ENCODE peak calls at places on chromosome 11, in eight cellular contexts. O is fibroblast of pulmonary artery, T is endodermal cell, N is esophagus squamous epithelium, F is cardiac fibroblast, A is lung, V is RWPE1, H is Peyer's patch. I is an unnamed sample.
A peak's percentile ranks its signal among the peaks of the same experiment; 100 is the strongest.

GRCh38 chr11:12259956-12260355 is 117.4 kb upstream of the PARVA start:
- DNase-seq in H (no peak), V (no peak), T (no peak), O (no peak), N (no peak), F (no peak), A (no peak), I (no peak)

GRCh38 chr11:76664578-76665061 is 5.9 kb downstream of the LRRC32 start:
- DNase-seq in A (no peak), N (no peak), F (no peak), V (no peak), H (no peak), T (peak; percentile 46), O (no peak), I (no peak)

GRCh38 chr11:13030857-13031256 is 21.7 kb downstream of the RASSF10 start:
- DNase-seq in V (no peak), N (no peak), H (no peak), O (no peak), F (no peak), A (peak; percentile 64), T (no peak), I (peak; percentile 69)

GRCh38 chr11:3614742-3615171 is 27.0 kb downstream of the ART5 start:
- DNase-seq in T (no peak), A (peak; percentile 47), N (no peak), H (no peak), V (no peak), O (no peak), F (no peak), I (no peak)

GRCh38 chr11:95688501-95689222 is 100.9 kb downstream of the FAM76B start:
- DNase-seq in O (no peak), F (no peak), T (no peak), V (no peak), H (no peak), A (no peak), N (no peak), I (no peak)

GRCh38 chr11:269146-269890 is 8.9 kb upstream of the NLRP6 start:
- DNase-seq in N (no peak), F (no peak), T (no peak), A (peak; percentile 29), V (no peak), H (peak; percentile 73), O (no peak), I (peak; percentile 76)

GRCh38 chr11:113400631-113401230 is 13.2 kb downstream of the ANKK1 start:
- DNase-seq in V (no peak), H (no peak), T (no peak), A (no peak), N (no peak), O (no peak), F (no peak), I (no peak)

GRCh38 chr11:108961095-108961494 is 296.2 kb downstream of the DDX10 start:
- DNase-seq in H (no peak), V (no peak), T (no peak), N (no peak), O (no peak), F (no peak), A (no peak), I (no peak)

GRCh38 chr11:102422817-102423725 is 29.5 kb downstream of the TMEM123 start:
- DNase-seq in H (no peak), T (no peak), F (no peak), N (no peak), A (no peak), O (no peak), V (no peak), I (no peak)

GRCh38 chr11:76854709-76855108 is 6.0 kb upstream of the ACER3 start:
- DNase-seq in N (no peak), O (no peak), T (no peak), A (no peak), V (no peak), F (no peak), H (no peak), I (no peak)

GRCh38 chr11:21364866-21365624 is 695.7 kb downstream of the NELL1 start:
- DNase-seq in A (no peak), V (no peak), N (no peak), H (no peak), T (no peak), F (no peak), O (no peak), I (no peak)

GRCh38 chr11:28757725-28758515 is 649.7 kb downstream of the METTL15 start:
- DNase-seq in H (no peak), V (no peak), T (no peak), O (peak; percentile 88), A (no peak), F (peak; percentile 88), N (no peak), I (peak; percentile 20)

GRCh38 chr11:74684661-74685060 is 46.6 kb downstream of the CHRDL2 start:
- DNase-seq in F (no peak), H (no peak), A (no peak), V (no peak), T (peak; percentile 17), O (no peak), N (no peak), I (no peak)

GRCh38 chr11:14537134-14537599 is 17.0 kb upstream of the PSMA1 start:
- DNase-seq in H (peak; percentile 57), F (peak; percentile 55), N (no peak), T (peak; percentile 62), V (peak; percentile 48), O (peak; percentile 62), A (no peak), I (peak; percentile 35)

DNA sequence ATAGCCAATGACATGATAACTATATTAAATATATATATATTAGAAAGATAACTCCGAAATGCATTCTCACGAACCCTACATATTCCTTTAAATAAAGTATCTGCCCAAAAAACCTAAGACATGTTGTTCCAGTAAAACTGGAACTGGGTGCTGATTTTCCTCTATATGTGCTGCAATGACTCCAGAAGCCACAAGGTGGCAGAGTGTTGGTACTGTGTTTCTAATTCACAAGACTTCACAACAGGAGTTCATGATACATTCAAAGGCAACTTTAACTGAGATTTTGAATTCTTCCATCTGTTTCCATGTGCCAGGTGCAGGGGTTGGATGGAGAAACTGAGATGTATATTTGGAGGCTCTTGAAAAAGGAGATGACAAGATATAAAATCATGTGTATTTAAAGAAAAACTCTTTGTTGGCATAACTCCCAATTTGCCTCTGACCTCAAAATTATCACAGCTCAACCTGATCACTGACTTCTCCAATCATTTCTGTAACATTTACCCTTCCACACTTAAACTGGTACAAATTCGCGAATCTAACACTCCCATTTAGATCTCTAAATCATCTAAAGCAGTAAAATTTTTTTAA is 1098.6 kb upstream of the CCDC90B start:
- DNase-seq in T (peak; percentile 79), V (peak; percentile 32), N (no peak), A (peak; percentile 33), F (peak; percentile 72), O (peak; percentile 71), H (peak; percentile 31), I (peak; percentile 50)
- TF ChIP-seq CTCF in T (peak; percentile 92), V (peak; percentile 72), N (peak; percentile 58), A (peak; percentile 22), F (peak; percentile 86), O (peak; percentile 95), H (peak; percentile 50), I (peak; percentile 59)

GRCh38 chr11:27528711-27529110 is 22.1 kb upstream of the LIN7C start:
- DNase-seq in F (no peak), A (no peak), O (no peak), V (no peak), N (no peak), H (no peak), T (no peak), I (no peak)

GRCh38 chr11:27520226-27520625 is 13.7 kb upstream of the LIN7C start:
- DNase-seq in A (no peak), O (peak; percentile 22), H (no peak), N (no peak), T (no peak), V (no peak), F (no peak), I (no peak)

GRCh38 chr11:27518522-27518921 is 12.0 kb upstream of the LIN7C start:
- DNase-seq in F (no peak), N (no peak), A (no peak), H (no peak), T (no peak), V (no peak), O (no peak), I (no peak)

GRCh38 chr11:27525824-27526516 is 19.4 kb upstream of the LIN7C start:
- DNase-seq in T (no peak), F (no peak), N (no peak), H (no peak), A (no peak), V (no peak), O (no peak), I (no peak)

GRCh38 chr11:27524155-27524554 is 17.6 kb upstream of the LIN7C start:
- DNase-seq in H (no peak), A (no peak), O (peak; percentile 40), T (peak; percentile 81), N (no peak), F (peak; percentile 38), V (peak; percentile 13), I (peak; percentile 45)
- TF ChIP-seq CTCF in H (no peak), A (no peak), O (peak; percentile 28), T (peak; percentile 77), N (no peak), F (peak; percentile 34), V (no peak), I (no peak)

GRCh38 chr11:62839050-62840015 is at the start of gene WDR74:
- DNase-seq in T (peak; percentile 95), N (peak; percentile 57), H (peak; percentile 93), V (peak; percentile 74), A (peak; percentile 93), F (peak; percentile 93), O (peak; percentile 93), I (peak; percentile 91)
- TF ChIP-seq CTCF in T (no peak), N (no peak), H (no peak), V (no peak), A (no peak), F (no peak), O (no peak), I (no peak)

GRCh38 chr11:69359735-69360470 is 65.9 kb downstream of the MYEOV start:
- DNase-seq in A (peak; percentile 4), O (peak; percentile 64), V (no peak), F (peak; percentile 58), T (peak; percentile 8), N (no peak), H (no peak), I (peak; percentile 64)

GRCh38 chr11:69361048-69361447 is 67.1 kb downstream of the MYEOV start:
- DNase-seq in O (no peak), V (no peak), N (no peak), T (peak; percentile 22), H (no peak), A (no peak), F (no peak), I (no peak)

GRCh38 chr11:69361466-69361865 is 67.5 kb downstream of the MYEOV start:
- DNase-seq in A (no peak), V (no peak), N (no peak), O (no peak), F (no peak), H (no peak), T (peak; percentile 14), I (no peak)

GRCh38 chr11:69360606-69361005 is 66.7 kb downstream of the MYEOV start:
- DNase-seq in F (no peak), A (no peak), N (no peak), H (no peak), V (no peak), T (peak; percentile 35), O (no peak), I (no peak)

DNA sequence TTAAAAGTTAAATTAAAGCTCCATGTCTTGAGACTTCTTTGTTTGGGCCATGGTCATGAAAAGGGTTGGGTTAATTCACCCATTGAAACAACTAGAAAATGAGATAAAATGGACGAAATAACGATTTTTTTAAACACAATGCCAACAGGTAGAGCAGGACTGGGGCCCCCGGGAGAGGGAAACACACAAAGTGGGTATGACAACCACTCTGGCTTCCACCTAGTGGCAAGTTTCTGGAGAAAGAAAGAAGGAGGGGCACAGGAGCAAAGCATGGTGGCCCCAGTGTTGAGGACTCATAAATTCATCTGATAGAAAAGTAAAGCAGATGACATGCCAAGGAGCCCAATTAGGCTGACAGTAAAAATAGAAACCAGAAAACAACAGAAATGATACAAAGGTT is 68.4 kb downstream of the MYEOV start:
- DNase-seq in A (no peak), T (peak; percentile 56), O (no peak), V (no peak), H (no peak), N (no peak), F (no peak), I (no peak)
- TF ChIP-seq CTCF in A (no peak), T (peak; percentile 67), O (no peak), V (no peak), H (no peak), N (no peak), F (no peak), I (no peak)